ENCODE peak calls at places on chromosome 17, in five cellular contexts. One of them, this sample, is unnamed. For H3K9me3, the result is how much of the 10 kb centered on the place peaks cover.

GRCh38 chr17:65356524-65356923 is 204.9 kb downstream of the AXIN2 start:
- DNase-seq in CD4-positive, alpha-beta T cell: no peak
- DNase-seq in AG04450: no peak
- DNase-seq in tibial artery: no peak
- DNase-seq in kidney: no peak
- DNase-seq in this sample: no peak

GRCh38 chr17:19348081-19348650 is 14.4 kb downstream of the B9D1 start:
- DNase-seq in CD4-positive, alpha-beta T cell: no peak
- DNase-seq in AG04450: no peak
- DNase-seq in tibial artery: peak
- DNase-seq in kidney: no peak
- DNase-seq in this sample: no peak

GRCh38 chr17:20852541-20853370 is 190.1 kb downstream of the USP22 start:
- DNase-seq in CD4-positive, alpha-beta T cell: no peak
- DNase-seq in AG04450: no peak
- DNase-seq in tibial artery: peak
- DNase-seq in kidney: peak
- DNase-seq in this sample: peak

GRCh38 chr17:41796066-41796895 is 9.8 kb upstream of the JUP start:
- DNase-seq in CD4-positive, alpha-beta T cell: no peak
- DNase-seq in AG04450: no peak
- DNase-seq in tibial artery: no peak
- DNase-seq in kidney: peak
- DNase-seq in this sample: no peak

GRCh38 chr17:75238684-75239191 is 22.7 kb downstream of the GGA3 start:
- DNase-seq in CD4-positive, alpha-beta T cell: peak
- DNase-seq in AG04450: peak
- DNase-seq in tibial artery: no peak
- DNase-seq in kidney: peak
- DNase-seq in this sample: peak

GRCh38 chr17:49843774-49844350 is 4.0 kb downstream of the TAC4 start:
- DNase-seq in CD4-positive, alpha-beta T cell: no peak
- DNase-seq in AG04450: no peak
- DNase-seq in tibial artery: peak
- DNase-seq in kidney: no peak
- DNase-seq in this sample: no peak

GRCh38 chr17:62628845-62629555 is 1.5 kb downstream of the MRC2 start:
- DNase-seq in CD4-positive, alpha-beta T cell: no peak
- DNase-seq in AG04450: no peak
- DNase-seq in tibial artery: peak
- DNase-seq in kidney: peak
- DNase-seq in this sample: peak

GRCh38 chr17:34527121-34527907 is 52.1 kb upstream of the TMEM132E start:
- DNase-seq in CD4-positive, alpha-beta T cell: no peak
- DNase-seq in AG04450: no peak
- DNase-seq in tibial artery: no peak
- DNase-seq in kidney: no peak
- DNase-seq in this sample: no peak

GRCh38 chr17:80228477-80228876 is 8.2 kb downstream of the SLC26A11 start:
- DNase-seq in CD4-positive, alpha-beta T cell: no peak
- DNase-seq in AG04450: no peak
- DNase-seq in tibial artery: no peak
- DNase-seq in kidney: peak
- DNase-seq in this sample: no peak

GRCh38 chr17:76264755-76265623 is at the start of gene UBALD2:
- DNase-seq in CD4-positive, alpha-beta T cell: peak
- DNase-seq in AG04450: peak
- DNase-seq in tibial artery: peak
- DNase-seq in kidney: peak
- DNase-seq in this sample: peak

GRCh38 chr17:50514936-50515702 is 6.9 kb downstream of the MYCBPAP start:
- DNase-seq in CD4-positive, alpha-beta T cell: no peak
- DNase-seq in AG04450: no peak
- DNase-seq in tibial artery: no peak
- DNase-seq in kidney: peak
- DNase-seq in this sample: peak

GRCh38 chr17:4480929-4481898 is 17.5 kb upstream of the SPNS2 start:
- DNase-seq in CD4-positive, alpha-beta T cell: no peak
- DNase-seq in AG04450: no peak
- DNase-seq in tibial artery: peak
- DNase-seq in kidney: peak
- DNase-seq in this sample: no peak

GRCh38 chr17:6070280-6070894 is at the start of gene WSCD1:
- DNase-seq in CD4-positive, alpha-beta T cell: no peak
- DNase-seq in AG04450: no peak
- DNase-seq in tibial artery: no peak
- DNase-seq in kidney: peak
- DNase-seq in this sample: peak

GRCh38 chr17:45149037-45149668 is 878 bp downstream of the HEXIM1 start:
- DNase-seq in CD4-positive, alpha-beta T cell: peak
- DNase-seq in AG04450: no peak
- DNase-seq in tibial artery: peak
- DNase-seq in kidney: peak
- DNase-seq in this sample: peak

GRCh38 chr17:63702223-63702577 is 2.3 kb upstream of the LIMD2 start:
- DNase-seq in CD4-positive, alpha-beta T cell: peak
- DNase-seq in AG04450: no peak
- DNase-seq in tibial artery: peak
- DNase-seq in kidney: peak
- DNase-seq in this sample: peak

DNA sequence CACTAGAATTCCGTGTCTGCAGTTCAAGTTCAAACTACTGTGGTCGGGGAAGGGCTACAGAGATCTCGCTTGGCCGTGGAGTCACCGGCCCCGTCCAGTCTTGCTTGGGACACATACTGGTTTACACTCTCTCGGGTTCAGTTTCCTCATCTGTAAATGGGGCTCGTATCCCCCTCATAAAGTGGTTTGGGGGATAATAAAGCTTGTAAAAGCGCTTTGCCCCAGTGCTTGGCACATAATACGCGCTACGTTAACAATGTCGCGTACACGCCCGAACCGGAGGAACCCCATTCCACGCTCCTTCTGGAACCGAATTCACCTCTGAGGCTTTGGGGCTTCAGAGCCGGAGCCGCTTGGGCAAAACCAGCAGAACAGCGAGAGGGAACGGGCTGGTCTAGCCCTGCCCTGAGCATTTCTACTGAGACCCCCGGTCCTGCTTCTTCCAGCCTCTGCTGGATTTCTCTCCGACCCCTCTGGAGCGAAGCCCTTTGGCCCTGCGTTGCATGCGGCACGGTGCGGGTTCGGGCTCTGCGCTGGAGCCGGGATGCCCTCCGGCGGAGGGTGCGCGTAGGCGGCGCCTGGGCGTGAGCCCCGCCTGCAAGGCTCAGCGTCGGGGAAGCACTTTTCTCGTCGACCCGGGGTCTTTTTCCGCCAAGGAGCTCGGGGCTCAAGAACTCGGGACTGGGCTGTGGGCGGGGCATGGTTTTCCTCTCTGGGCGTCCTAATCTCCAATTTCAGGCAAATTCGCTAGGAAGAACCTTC is 26.1 kb upstream of the HOXB13 start:
- DNase-seq in CD4-positive, alpha-beta T cell: no peak
- DNase-seq in AG04450: no peak
- DNase-seq in tibial artery: no peak
- DNase-seq in kidney: no peak
- DNase-seq in this sample: no peak
- H3K9me3 ChIP-seq in CD4-positive, alpha-beta T cell: under half
- H3K9me3 ChIP-seq in AG04450: under half
- H3K9me3 ChIP-seq in tibial artery: under half
- H3K9me3 ChIP-seq in kidney: under half
- H3K9me3 ChIP-seq in this sample: under half

DNA sequence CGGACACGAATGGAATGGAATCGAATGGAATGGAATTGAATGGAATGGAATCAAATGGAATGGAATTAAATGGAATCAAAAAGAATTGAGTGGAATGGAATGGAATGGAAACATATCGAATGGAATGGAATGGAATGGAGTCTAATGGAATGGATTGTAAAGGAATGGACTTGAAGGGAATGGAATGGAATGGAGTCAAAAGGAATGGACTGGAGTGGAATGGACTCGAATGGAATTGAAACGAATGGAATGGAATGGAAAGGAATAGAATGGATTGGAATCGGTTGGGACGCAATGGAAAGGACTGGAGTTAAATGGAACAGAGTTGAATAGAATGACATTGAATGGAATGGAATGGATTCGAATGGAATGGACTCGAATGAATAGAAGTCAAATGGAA is 486.9 kb upstream of the WSB1 start:
- DNase-seq in CD4-positive, alpha-beta T cell: no peak
- DNase-seq in AG04450: no peak
- DNase-seq in tibial artery: no peak
- DNase-seq in kidney: no peak
- DNase-seq in this sample: no peak
- H3K9me3 ChIP-seq in CD4-positive, alpha-beta T cell: half or more
- H3K9me3 ChIP-seq in AG04450: half or more
- H3K9me3 ChIP-seq in tibial artery: under half
- H3K9me3 ChIP-seq in kidney: under half
- H3K9me3 ChIP-seq in this sample: under half

GRCh38 chr17:72826602-72827001 is 265.9 kb downstream of the SLC39A11 start:
- DNase-seq in CD4-positive, alpha-beta T cell: no peak
- DNase-seq in AG04450: no peak
- DNase-seq in tibial artery: no peak
- DNase-seq in kidney: no peak
- DNase-seq in this sample: no peak
- H3K9me3 ChIP-seq in CD4-positive, alpha-beta T cell: under half
- H3K9me3 ChIP-seq in AG04450: under half
- H3K9me3 ChIP-seq in tibial artery: under half
- H3K9me3 ChIP-seq in kidney: under half
- H3K9me3 ChIP-seq in this sample: under half

DNA sequence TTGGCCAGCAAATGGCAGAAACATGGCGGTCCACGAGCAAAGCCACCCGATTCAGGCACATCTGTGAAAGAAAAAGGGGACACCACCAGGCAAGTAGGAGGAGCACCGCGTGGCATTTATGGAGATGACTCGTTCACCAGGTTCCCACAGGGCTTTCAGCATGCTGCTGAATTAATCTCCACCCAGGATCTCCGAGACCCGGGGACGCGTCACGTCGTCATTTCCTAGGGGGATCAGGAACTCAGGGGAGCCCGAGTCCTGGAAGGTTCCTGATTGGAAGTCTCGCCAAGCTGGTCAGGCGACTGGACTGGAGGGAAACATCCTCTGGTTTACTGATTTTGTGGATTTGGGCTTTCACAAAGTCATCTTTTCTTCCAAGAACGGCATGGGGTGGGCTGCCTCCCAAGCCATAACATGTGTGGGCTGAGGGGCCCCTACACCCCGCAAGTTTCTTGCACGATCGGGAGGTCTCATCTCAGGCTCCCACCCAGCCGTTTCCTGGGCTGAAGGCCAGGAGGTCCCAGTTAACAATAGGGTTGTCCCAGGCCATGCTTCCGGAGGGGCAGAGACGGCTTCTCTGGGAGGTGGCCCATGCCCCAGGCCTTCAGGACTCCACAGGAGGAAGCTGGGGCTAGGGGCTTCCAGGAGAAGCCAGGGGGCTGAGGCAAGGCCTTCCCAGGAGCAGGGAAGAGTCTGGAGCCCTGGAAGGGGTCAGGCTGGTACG is 645 bp downstream of the DNAH17 start:
- DNase-seq in CD4-positive, alpha-beta T cell: no peak
- DNase-seq in AG04450: no peak
- DNase-seq in tibial artery: no peak
- DNase-seq in kidney: no peak
- DNase-seq in this sample: no peak
- H3K9me3 ChIP-seq in CD4-positive, alpha-beta T cell: under half
- H3K9me3 ChIP-seq in AG04450: under half
- H3K9me3 ChIP-seq in tibial artery: under half
- H3K9me3 ChIP-seq in kidney: under half
- H3K9me3 ChIP-seq in this sample: under half

GRCh38 chr17:83204230-83204725 is 124.9 kb downstream of the METRNL start:
- DNase-seq in CD4-positive, alpha-beta T cell: no peak
- DNase-seq in AG04450: no peak
- DNase-seq in tibial artery: no peak
- DNase-seq in kidney: no peak
- DNase-seq in this sample: no peak

GRCh38 chr17:83203472-83204221 is 124.2 kb downstream of the METRNL start:
- DNase-seq in CD4-positive, alpha-beta T cell: no peak
- DNase-seq in AG04450: no peak
- DNase-seq in tibial artery: peak
- DNase-seq in kidney: peak
- DNase-seq in this sample: peak

GRCh38 chr17:83202002-83203000 is 122.9 kb downstream of the METRNL start:
- DNase-seq in CD4-positive, alpha-beta T cell: no peak
- DNase-seq in AG04450: no peak
- DNase-seq in tibial artery: peak
- DNase-seq in kidney: peak
- DNase-seq in this sample: peak

GRCh38 chr17:83201206-83202001 is 122.0 kb downstream of the METRNL start:
- DNase-seq in CD4-positive, alpha-beta T cell: no peak
- DNase-seq in AG04450: no peak
- DNase-seq in tibial artery: peak
- DNase-seq in kidney: peak
- DNase-seq in this sample: peak

GRCh38 chr17:83203073-83203471 is 123.7 kb downstream of the METRNL start:
- DNase-seq in CD4-positive, alpha-beta T cell: no peak
- DNase-seq in AG04450: peak
- DNase-seq in tibial artery: peak
- DNase-seq in kidney: peak
- DNase-seq in this sample: peak
- H3K9me3 ChIP-seq in CD4-positive, alpha-beta T cell: under half
- H3K9me3 ChIP-seq in AG04450: under half
- H3K9me3 ChIP-seq in tibial artery: under half
- H3K9me3 ChIP-seq in kidney: under half
- H3K9me3 ChIP-seq in this sample: under half

GRCh38 chr17:82948957-82949356 is 109.1 kb upstream of the ZNF750 start:
- DNase-seq in CD4-positive, alpha-beta T cell: no peak
- DNase-seq in AG04450: no peak
- DNase-seq in tibial artery: peak
- DNase-seq in kidney: peak
- DNase-seq in this sample: no peak

GRCh38 chr17:82948081-82948511 is 108.3 kb upstream of the ZNF750 start:
- DNase-seq in CD4-positive, alpha-beta T cell: no peak
- DNase-seq in AG04450: no peak
- DNase-seq in tibial artery: peak
- DNase-seq in kidney: peak
- DNase-seq in this sample: no peak

GRCh38 chr17:82950525-82951102 is 110.8 kb upstream of the ZNF750 start:
- DNase-seq in CD4-positive, alpha-beta T cell: no peak
- DNase-seq in AG04450: no peak
- DNase-seq in tibial artery: peak
- DNase-seq in kidney: peak
- DNase-seq in this sample: no peak

GRCh38 chr17:82949984-82950383 is 110.2 kb upstream of the ZNF750 start:
- DNase-seq in CD4-positive, alpha-beta T cell: no peak
- DNase-seq in AG04450: no peak
- DNase-seq in tibial artery: peak
- DNase-seq in kidney: peak
- DNase-seq in this sample: no peak

GRCh38 chr17:82949361-82949760 is 109.5 kb upstream of the ZNF750 start:
- DNase-seq in CD4-positive, alpha-beta T cell: no peak
- DNase-seq in AG04450: no peak
- DNase-seq in tibial artery: peak
- DNase-seq in kidney: peak
- DNase-seq in this sample: no peak
- H3K9me3 ChIP-seq in CD4-positive, alpha-beta T cell: under half
- H3K9me3 ChIP-seq in AG04450: half or more
- H3K9me3 ChIP-seq in tibial artery: under half
- H3K9me3 ChIP-seq in kidney: under half
- H3K9me3 ChIP-seq in this sample: under half

This sample was measured in testis.